ENCODE peak calls at places on chromosomes 16 and 17, in eight cellular contexts. One of them, this sample, is unnamed.
A peak's percentile ranks its signal among the peaks of the same experiment; 100 is the strongest.

GRCh38 chr17:79951361-79952264 is 84.1 kb downstream of the TBC1D16 start:
- DNase-seq in brain microvascular endothelial cell: peak; percentile 94
- DNase-seq in uterus: no peak
- DNase-seq in heart left ventricle: peak; percentile 62
- DNase-seq in CD8-positive, alpha-beta T cell: no peak
- DNase-seq in GM23248: peak; percentile 75
- DNase-seq in cardiac muscle cell: peak; percentile 94
- DNase-seq in tibial artery: peak; percentile 76
- DNase-seq in this sample: no peak

GRCh38 chr16:15607700-15608396 is 35.1 kb downstream of the MARF1 start:
- DNase-seq in tibial artery: peak; percentile 70
- DNase-seq in brain microvascular endothelial cell: peak; percentile 63
- DNase-seq in heart left ventricle: peak; percentile 91
- DNase-seq in CD8-positive, alpha-beta T cell: no peak
- DNase-seq in GM23248: peak; percentile 31
- DNase-seq in cardiac muscle cell: peak; percentile 65
- DNase-seq in uterus: no peak
- DNase-seq in this sample: no peak

GRCh38 chr16:86857807-86858206 is 279.5 kb downstream of the FOXL1 start:
- DNase-seq in uterus: no peak
- DNase-seq in CD8-positive, alpha-beta T cell: no peak
- DNase-seq in cardiac muscle cell: no peak
- DNase-seq in GM23248: no peak
- DNase-seq in heart left ventricle: no peak
- DNase-seq in brain microvascular endothelial cell: no peak
- DNase-seq in tibial artery: no peak
- DNase-seq in this sample: no peak

GRCh38 chr16:12063435-12063834 is 86.9 kb downstream of the SNX29 start:
- DNase-seq in brain microvascular endothelial cell: no peak
- DNase-seq in uterus: no peak
- DNase-seq in tibial artery: no peak
- DNase-seq in cardiac muscle cell: no peak
- DNase-seq in heart left ventricle: no peak
- DNase-seq in GM23248: no peak
- DNase-seq in CD8-positive, alpha-beta T cell: no peak
- DNase-seq in this sample: no peak

GRCh38 chr17:77086433-77087010 is 54.2 kb upstream of the SEC14L1 start:
- DNase-seq in tibial artery: peak; percentile 87
- DNase-seq in GM23248: peak; percentile 79
- DNase-seq in uterus: peak; percentile 86
- DNase-seq in CD8-positive, alpha-beta T cell: peak; percentile 57
- DNase-seq in heart left ventricle: peak; percentile 84
- DNase-seq in brain microvascular endothelial cell: peak; percentile 79
- DNase-seq in cardiac muscle cell: peak; percentile 84
- DNase-seq in this sample: peak; percentile 77

GRCh38 chr16:27199747-27200146 is 3.6 kb upstream of the KDM8 start:
- DNase-seq in heart left ventricle: no peak
- DNase-seq in uterus: no peak
- DNase-seq in cardiac muscle cell: no peak
- DNase-seq in tibial artery: no peak
- DNase-seq in CD8-positive, alpha-beta T cell: no peak
- DNase-seq in GM23248: no peak
- DNase-seq in brain microvascular endothelial cell: no peak
- DNase-seq in this sample: peak; percentile 70

GRCh38 chr16:53201900-53202299 is 147.1 kb downstream of the CHD9 start:
- DNase-seq in CD8-positive, alpha-beta T cell: no peak
- DNase-seq in uterus: no peak
- DNase-seq in tibial artery: no peak
- DNase-seq in GM23248: no peak
- DNase-seq in cardiac muscle cell: no peak
- DNase-seq in heart left ventricle: no peak
- DNase-seq in brain microvascular endothelial cell: no peak
- DNase-seq in this sample: no peak

GRCh38 chr16:58843675-58844074 is 109.6 kb upstream of the GOT2 start:
- DNase-seq in tibial artery: no peak
- DNase-seq in CD8-positive, alpha-beta T cell: no peak
- DNase-seq in uterus: no peak
- DNase-seq in cardiac muscle cell: peak; percentile 9
- DNase-seq in brain microvascular endothelial cell: peak; percentile 4
- DNase-seq in GM23248: peak; percentile 21
- DNase-seq in heart left ventricle: no peak
- DNase-seq in this sample: no peak

GRCh38 chr16:89273741-89274472 is 56.4 kb downstream of the ZNF778 start:
- DNase-seq in GM23248: no peak
- DNase-seq in heart left ventricle: no peak
- DNase-seq in uterus: no peak
- DNase-seq in CD8-positive, alpha-beta T cell: no peak
- DNase-seq in cardiac muscle cell: no peak
- DNase-seq in tibial artery: peak; percentile 53
- DNase-seq in brain microvascular endothelial cell: no peak
- DNase-seq in this sample: no peak

GRCh38 chr16:88662222-88662842 is 559 bp downstream of the MVD start:
- DNase-seq in uterus: no peak
- DNase-seq in CD8-positive, alpha-beta T cell: no peak
- DNase-seq in brain microvascular endothelial cell: no peak
- DNase-seq in heart left ventricle: no peak
- DNase-seq in GM23248: peak; percentile 41
- DNase-seq in tibial artery: no peak
- DNase-seq in cardiac muscle cell: no peak
- DNase-seq in this sample: no peak

GRCh38 chr16:67268136-67268579 is 11.2 kb upstream of the PLEKHG4 start:
- DNase-seq in heart left ventricle: peak; percentile 64
- DNase-seq in cardiac muscle cell: peak; percentile 97
- DNase-seq in brain microvascular endothelial cell: peak; percentile 96
- DNase-seq in uterus: no peak
- DNase-seq in GM23248: peak; percentile 93
- DNase-seq in CD8-positive, alpha-beta T cell: no peak
- DNase-seq in tibial artery: peak; percentile 83
- DNase-seq in this sample: no peak

GRCh38 chr17:82424001-82424862 is 5.8 kb upstream of the OGFOD3 start:
- DNase-seq in uterus: peak; percentile 55
- DNase-seq in GM23248: peak; percentile 66
- DNase-seq in brain microvascular endothelial cell: peak; percentile 23
- DNase-seq in heart left ventricle: no peak
- DNase-seq in CD8-positive, alpha-beta T cell: peak; percentile 28
- DNase-seq in tibial artery: peak; percentile 80
- DNase-seq in cardiac muscle cell: peak; percentile 60
- DNase-seq in this sample: peak; percentile 64

GRCh38 chr17:4327638-4328037 is 38.8 kb downstream of the UBE2G1 start:
- DNase-seq in brain microvascular endothelial cell: peak; percentile 74
- DNase-seq in uterus: no peak
- DNase-seq in CD8-positive, alpha-beta T cell: no peak
- DNase-seq in heart left ventricle: peak; percentile 47
- DNase-seq in cardiac muscle cell: no peak
- DNase-seq in GM23248: peak; percentile 93
- DNase-seq in tibial artery: no peak
- DNase-seq in this sample: no peak

GRCh38 chr17:80026359-80027042 is 9.2 kb downstream of the TBC1D16 start:
- DNase-seq in tibial artery: peak; percentile 76
- DNase-seq in heart left ventricle: no peak
- DNase-seq in cardiac muscle cell: no peak
- DNase-seq in CD8-positive, alpha-beta T cell: no peak
- DNase-seq in uterus: no peak
- DNase-seq in GM23248: no peak
- DNase-seq in brain microvascular endothelial cell: no peak
- DNase-seq in this sample: no peak

GRCh38 chr16:49788936-49789335 is 67.0 kb downstream of the ZNF423 start:
- DNase-seq in brain microvascular endothelial cell: no peak
- DNase-seq in cardiac muscle cell: peak; percentile 12
- DNase-seq in uterus: no peak
- DNase-seq in tibial artery: no peak
- DNase-seq in GM23248: peak; percentile 29
- DNase-seq in CD8-positive, alpha-beta T cell: no peak
- DNase-seq in heart left ventricle: no peak
- DNase-seq in this sample: no peak

GRCh38 chr17:29140631-29141483 is 39.3 kb downstream of the MYO18A start:
- DNase-seq in uterus: no peak
- DNase-seq in tibial artery: peak; percentile 60
- DNase-seq in CD8-positive, alpha-beta T cell: peak; percentile 26
- DNase-seq in GM23248: no peak
- DNase-seq in heart left ventricle: no peak
- DNase-seq in cardiac muscle cell: peak; percentile 42
- DNase-seq in brain microvascular endothelial cell: no peak
- DNase-seq in this sample: peak; percentile 44

GRCh38 chr17:3890082-3890892 is 2.6 kb downstream of the CAMKK1 start:
- DNase-seq in uterus: peak; percentile 95
- DNase-seq in cardiac muscle cell: peak; percentile 83
- DNase-seq in GM23248: peak; percentile 98
- DNase-seq in brain microvascular endothelial cell: peak; percentile 82
- DNase-seq in CD8-positive, alpha-beta T cell: no peak
- DNase-seq in heart left ventricle: peak; percentile 84
- DNase-seq in tibial artery: peak; percentile 98
- DNase-seq in this sample: no peak

GRCh38 chr16:77963185-77964044 is 58.9 kb upstream of the CLEC3A start:
- DNase-seq in GM23248: no peak
- DNase-seq in CD8-positive, alpha-beta T cell: no peak
- DNase-seq in brain microvascular endothelial cell: no peak
- DNase-seq in cardiac muscle cell: no peak
- DNase-seq in tibial artery: no peak
- DNase-seq in uterus: no peak
- DNase-seq in heart left ventricle: no peak
- DNase-seq in this sample: no peak

GRCh38 chr17:15270628-15271381 is 5.7 kb upstream of the PMP22 start:
- DNase-seq in heart left ventricle: no peak
- DNase-seq in uterus: no peak
- DNase-seq in brain microvascular endothelial cell: no peak
- DNase-seq in tibial artery: no peak
- DNase-seq in cardiac muscle cell: no peak
- DNase-seq in CD8-positive, alpha-beta T cell: no peak
- DNase-seq in GM23248: no peak
- DNase-seq in this sample: no peak

DNA sequence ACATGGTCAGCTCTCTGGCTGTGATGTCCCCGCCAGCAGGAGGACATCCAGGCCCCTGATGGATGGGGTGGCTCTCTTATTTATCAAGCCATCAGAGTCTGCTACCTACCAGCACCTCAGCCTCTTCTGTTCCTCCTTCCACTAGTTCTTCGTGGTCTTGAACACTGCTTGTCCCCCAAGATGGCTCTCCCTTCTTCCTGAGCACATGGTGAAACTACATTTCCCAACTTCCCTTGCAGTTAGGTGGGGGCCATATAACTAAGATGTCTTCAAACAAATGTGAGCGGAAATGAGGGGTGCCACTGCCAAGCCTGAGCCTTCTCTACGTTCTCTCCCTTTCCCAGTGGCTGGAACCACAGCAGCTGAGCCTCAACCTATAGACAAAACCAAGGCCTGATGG is 29.8 kb upstream of the CCDC182 start:
- DNase-seq in heart left ventricle: no peak
- DNase-seq in uterus: no peak
- DNase-seq in GM23248: no peak
- DNase-seq in CD8-positive, alpha-beta T cell: no peak
- DNase-seq in tibial artery: no peak
- DNase-seq in cardiac muscle cell: no peak
- DNase-seq in brain microvascular endothelial cell: no peak
- DNase-seq in this sample: no peak
- H3K27me3 ChIP-seq in heart left ventricle: no peaks in the 10 kb centered on the region
- H3K27me3 ChIP-seq in uterus: no peaks in the 10 kb centered on the region
- H3K27me3 ChIP-seq in GM23248: peaks cover 48% of the 10 kb centered on the region
- H3K27me3 ChIP-seq in CD8-positive, alpha-beta T cell: no peaks in the 10 kb centered on the region
- H3K27me3 ChIP-seq in tibial artery: no peaks in the 10 kb centered on the region
- H3K27me3 ChIP-seq in cardiac muscle cell: peaks cover 21% of the 10 kb centered on the region
- H3K27me3 ChIP-seq in brain microvascular endothelial cell: no peaks in the 10 kb centered on the region
- H3K27me3 ChIP-seq in this sample: no peaks in the 10 kb centered on the region

GRCh38 chr17:64223283-64223682 is 39.8 kb downstream of the TEX2 start:
- DNase-seq in brain microvascular endothelial cell: no peak
- DNase-seq in uterus: no peak
- DNase-seq in CD8-positive, alpha-beta T cell: no peak
- DNase-seq in cardiac muscle cell: no peak
- DNase-seq in tibial artery: no peak
- DNase-seq in GM23248: no peak
- DNase-seq in heart left ventricle: no peak
- DNase-seq in this sample: no peak
- H3K27ac ChIP-seq in brain microvascular endothelial cell: no peak overlapping the region
- H3K27ac ChIP-seq in uterus: no peak overlapping the region
- H3K27ac ChIP-seq in CD8-positive, alpha-beta T cell: no peak overlapping the region
- H3K27ac ChIP-seq in cardiac muscle cell: no peak overlapping the region
- H3K27ac ChIP-seq in tibial artery: no peak overlapping the region
- H3K27ac ChIP-seq in GM23248: no peak overlapping the region
- H3K27ac ChIP-seq in heart left ventricle: no peak overlapping the region
- H3K27ac ChIP-seq in this sample: no peak overlapping the region

DNA sequence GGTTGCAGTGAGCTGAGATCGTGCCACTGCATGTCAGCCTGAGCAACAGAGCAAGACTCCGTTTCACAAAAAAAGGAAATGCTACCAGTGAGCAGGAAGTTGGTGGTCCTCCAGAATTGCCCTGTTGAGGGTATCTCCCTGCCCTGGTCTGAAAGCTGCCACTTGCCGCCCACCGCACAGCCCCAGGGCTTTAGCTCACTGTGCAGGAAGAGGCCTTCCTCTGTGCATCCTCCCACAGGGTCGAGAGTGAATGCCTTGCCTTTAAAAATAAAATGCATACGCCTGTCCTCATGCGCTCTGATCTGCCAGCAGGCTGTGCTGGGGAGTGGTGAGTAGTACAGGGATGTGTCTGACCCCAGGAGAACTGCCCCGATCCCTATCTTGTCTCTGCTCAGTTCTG is 587.5 kb downstream of the MAF start:
- DNase-seq in brain microvascular endothelial cell: no peak
- DNase-seq in tibial artery: no peak
- DNase-seq in GM23248: no peak
- DNase-seq in cardiac muscle cell: no peak
- DNase-seq in heart left ventricle: no peak
- DNase-seq in uterus: no peak
- DNase-seq in CD8-positive, alpha-beta T cell: no peak
- DNase-seq in this sample: no peak
- H3K4me3 ChIP-seq in brain microvascular endothelial cell: no peak overlapping the region
- H3K4me3 ChIP-seq in tibial artery: no peak overlapping the region
- H3K4me3 ChIP-seq in GM23248: no peak overlapping the region
- H3K4me3 ChIP-seq in cardiac muscle cell: no peak overlapping the region
- H3K4me3 ChIP-seq in heart left ventricle: no peak overlapping the region
- H3K4me3 ChIP-seq in uterus: no peak overlapping the region
- H3K4me3 ChIP-seq in CD8-positive, alpha-beta T cell: no peak overlapping the region
- H3K4me3 ChIP-seq in this sample: no peak overlapping the region

DNA sequence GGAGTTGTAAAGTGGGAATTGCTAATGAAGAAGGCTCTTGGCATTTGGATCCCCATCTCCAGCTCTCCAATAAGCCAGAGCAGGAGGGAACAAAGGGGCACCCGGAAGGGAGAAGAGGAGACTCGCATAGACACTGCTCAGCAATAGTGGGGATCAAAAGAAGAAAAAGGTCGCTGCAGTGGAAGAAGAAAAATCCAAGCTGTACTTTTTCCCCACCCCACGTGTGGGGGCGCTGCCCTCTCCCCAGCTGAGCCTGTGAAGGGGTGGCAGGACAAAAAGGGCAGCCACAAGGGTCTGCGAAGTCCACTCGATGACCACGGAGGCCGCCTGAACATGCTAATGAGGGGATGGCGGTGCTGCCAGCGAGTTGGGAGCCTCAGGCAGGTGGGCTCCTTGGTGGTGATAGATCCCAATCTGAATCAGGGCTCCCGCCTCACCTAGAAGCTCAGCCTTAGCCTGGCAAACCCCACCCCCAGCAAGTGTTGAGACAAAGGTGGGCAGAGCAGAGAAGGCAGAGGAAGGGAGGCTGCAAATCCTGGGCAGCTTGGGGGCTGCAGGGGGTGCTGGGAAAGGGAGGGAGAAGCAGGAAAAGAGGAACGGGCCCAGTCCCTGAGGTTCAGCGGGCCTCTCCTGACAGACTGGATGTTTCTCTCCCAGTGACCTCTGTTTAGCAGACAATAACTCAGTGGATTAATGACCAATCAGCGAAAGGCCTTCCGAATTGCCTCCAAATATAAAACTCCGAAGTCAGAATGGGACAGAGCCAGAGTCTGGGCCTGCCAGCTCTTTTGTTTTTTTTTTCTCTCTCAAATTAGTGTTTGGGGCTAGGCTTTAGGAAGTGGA is 14.9 kb upstream of the HOXB2 start:
- DNase-seq in uterus: no peak
- DNase-seq in cardiac muscle cell: no peak
- DNase-seq in tibial artery: no peak
- DNase-seq in brain microvascular endothelial cell: no peak
- DNase-seq in GM23248: no peak
- DNase-seq in CD8-positive, alpha-beta T cell: no peak
- DNase-seq in heart left ventricle: no peak
- DNase-seq in this sample: no peak
- H3K27me3 ChIP-seq in uterus: no peaks in the 10 kb centered on the region
- H3K27me3 ChIP-seq in cardiac muscle cell: peaks cover 88% of the 10 kb centered on the region
- H3K27me3 ChIP-seq in tibial artery: no peaks in the 10 kb centered on the region
- H3K27me3 ChIP-seq in brain microvascular endothelial cell: peaks cover 89% of the 10 kb centered on the region
- H3K27me3 ChIP-seq in GM23248: no peaks in the 10 kb centered on the region
- H3K27me3 ChIP-seq in CD8-positive, alpha-beta T cell: no peaks in the 10 kb centered on the region
- H3K27me3 ChIP-seq in heart left ventricle: peaks cover 94% of the 10 kb centered on the region
- H3K27me3 ChIP-seq in this sample: no peaks in the 10 kb centered on the region

This sample was measured in CD8-positive, alpha-beta memory T cell.